ENCODE peak calls at places on chromosome 5, in eight cellular contexts. One of them, this sample, is unnamed.

GRCh38 chr5:123752576-123752975 is 240.6 kb downstream of the CSNK1G3 start:
- DNase-seq in GM18507: no peak
- DNase-seq in BJ: peak
- DNase-seq in upper lobe of right lung: no peak
- DNase-seq in K562: no peak
- DNase-seq in mesendoderm: no peak
- DNase-seq in amygdala: no peak
- DNase-seq in NB4: no peak
- DNase-seq in this sample: no peak

GRCh38 chr5:191036-191948 is at the start of gene LRRC14B:
- DNase-seq in mesendoderm: no peak
- DNase-seq in K562: no peak
- DNase-seq in NB4: no peak
- DNase-seq in amygdala: peak
- DNase-seq in GM18507: no peak
- DNase-seq in upper lobe of right lung: peak
- DNase-seq in BJ: no peak
- DNase-seq in this sample: no peak

GRCh38 chr5:171906171-171906570 is 100.3 kb downstream of the FBXW11 start:
- DNase-seq in BJ: no peak
- DNase-seq in amygdala: no peak
- DNase-seq in K562: no peak
- DNase-seq in GM18507: no peak
- DNase-seq in upper lobe of right lung: no peak
- DNase-seq in mesendoderm: no peak
- DNase-seq in NB4: no peak
- DNase-seq in this sample: no peak

GRCh38 chr5:180607861-180608571 is 16.7 kb upstream of the SCGB3A1 start:
- DNase-seq in amygdala: no peak
- DNase-seq in NB4: no peak
- DNase-seq in mesendoderm: peak
- DNase-seq in K562: no peak
- DNase-seq in GM18507: no peak
- DNase-seq in upper lobe of right lung: peak
- DNase-seq in BJ: no peak
- DNase-seq in this sample: no peak

GRCh38 chr5:143791848-143792701 is 19.9 kb upstream of the HMHB1 start:
- DNase-seq in upper lobe of right lung: no peak
- DNase-seq in BJ: no peak
- DNase-seq in mesendoderm: no peak
- DNase-seq in amygdala: peak
- DNase-seq in K562: no peak
- DNase-seq in GM18507: no peak
- DNase-seq in NB4: no peak
- DNase-seq in this sample: no peak

GRCh38 chr5:1557114-1557873 is 33.5 kb upstream of the LPCAT1 start:
- DNase-seq in upper lobe of right lung: peak
- DNase-seq in amygdala: no peak
- DNase-seq in BJ: no peak
- DNase-seq in K562: peak
- DNase-seq in mesendoderm: no peak
- DNase-seq in NB4: no peak
- DNase-seq in GM18507: no peak
- DNase-seq in this sample: no peak

GRCh38 chr5:41891066-41891707 is 13.0 kb upstream of the RIMOC1 start:
- DNase-seq in K562: no peak
- DNase-seq in NB4: no peak
- DNase-seq in GM18507: no peak
- DNase-seq in mesendoderm: no peak
- DNase-seq in BJ: no peak
- DNase-seq in upper lobe of right lung: no peak
- DNase-seq in amygdala: no peak
- DNase-seq in this sample: no peak

GRCh38 chr5:102902647-102903046 is 147.5 kb downstream of the PAM start:
- DNase-seq in K562: no peak
- DNase-seq in NB4: no peak
- DNase-seq in amygdala: no peak
- DNase-seq in GM18507: no peak
- DNase-seq in BJ: no peak
- DNase-seq in upper lobe of right lung: no peak
- DNase-seq in mesendoderm: no peak
- DNase-seq in this sample: no peak

GRCh38 chr5:12522116-12522515 is 617.9 kb upstream of the CTNND2 start:
- DNase-seq in amygdala: no peak
- DNase-seq in mesendoderm: peak
- DNase-seq in NB4: no peak
- DNase-seq in BJ: no peak
- DNase-seq in upper lobe of right lung: no peak
- DNase-seq in GM18507: no peak
- DNase-seq in K562: no peak
- DNase-seq in this sample: no peak

GRCh38 chr5:56601641-56602071 is 213.7 kb upstream of the MAP3K1 start:
- DNase-seq in GM18507: no peak
- DNase-seq in amygdala: no peak
- DNase-seq in upper lobe of right lung: no peak
- DNase-seq in K562: no peak
- DNase-seq in BJ: peak
- DNase-seq in NB4: no peak
- DNase-seq in mesendoderm: peak
- DNase-seq in this sample: no peak

GRCh38 chr5:151078490-151079262 is 2.2 kb downstream of the TNIP1 start:
- DNase-seq in K562: no peak
- DNase-seq in amygdala: no peak
- DNase-seq in GM18507: peak
- DNase-seq in upper lobe of right lung: peak
- DNase-seq in BJ: no peak
- DNase-seq in mesendoderm: no peak
- DNase-seq in NB4: peak
- DNase-seq in this sample: peak

GRCh38 chr5:32245742-32246141 is 67.0 kb downstream of the MTMR12 start:
- DNase-seq in amygdala: no peak
- DNase-seq in GM18507: no peak
- DNase-seq in K562: no peak
- DNase-seq in NB4: no peak
- DNase-seq in mesendoderm: no peak
- DNase-seq in upper lobe of right lung: no peak
- DNase-seq in BJ: no peak
- DNase-seq in this sample: no peak

GRCh38 chr5:172806897-172807672 is 27.0 kb upstream of the ERGIC1 start:
- DNase-seq in GM18507: peak
- DNase-seq in upper lobe of right lung: peak
- DNase-seq in NB4: peak
- DNase-seq in K562: peak
- DNase-seq in mesendoderm: peak
- DNase-seq in BJ: no peak
- DNase-seq in amygdala: peak
- DNase-seq in this sample: peak

GRCh38 chr5:107672212-107673105 is 1.7 kb upstream of the EFNA5 start:
- DNase-seq in K562: peak
- DNase-seq in upper lobe of right lung: peak
- DNase-seq in NB4: peak
- DNase-seq in amygdala: peak
- DNase-seq in BJ: peak
- DNase-seq in GM18507: no peak
- DNase-seq in mesendoderm: peak
- DNase-seq in this sample: no peak

GRCh38 chr5:179796877-179797608 is 3.3 kb downstream of the LTC4S start:
- DNase-seq in NB4: no peak
- DNase-seq in mesendoderm: no peak
- DNase-seq in GM18507: no peak
- DNase-seq in upper lobe of right lung: no peak
- DNase-seq in BJ: no peak
- DNase-seq in K562: no peak
- DNase-seq in amygdala: no peak
- DNase-seq in this sample: no peak

GRCh38 chr5:128782446-128782845 is 182.8 kb upstream of the SLC27A6 start:
- DNase-seq in upper lobe of right lung: no peak
- DNase-seq in BJ: peak
- DNase-seq in amygdala: peak
- DNase-seq in GM18507: no peak
- DNase-seq in NB4: no peak
- DNase-seq in K562: no peak
- DNase-seq in mesendoderm: no peak
- DNase-seq in this sample: no peak

This sample was measured in CD4-positive, alpha-beta T cell.